ENCODE peak calls at places on chromosomes 16 and 17, in nine cellular contexts. R, E, A, K, V, Z, F, G and Q are unnamed samples.

GRCh38 chr17:35984140-35984539 is 2.4 kb downstream of the CCL14 start:
- DNase-seq in R (no peak), E (no peak), A (no peak), K (no peak), V (no peak), Z (no peak), F (no peak), G (no peak), Q (no peak)

GRCh38 chr17:58688521-58688920 is 3.3 kb downstream of the TEX14 start:
- DNase-seq in R (no peak), E (no peak), A (no peak), K (no peak), V (no peak), Z (no peak), F (no peak), G (no peak), Q (no peak)

GRCh38 chr17:82149401-82150099 is 51.5 kb upstream of the FASN start:
- DNase-seq in R (no peak), E (no peak), A (no peak), K (no peak), V (peak; percentile 56), Z (no peak), F (no peak), G (no peak), Q (no peak)

GRCh38 chr17:50055426-50056216 is at the start of gene ITGA3:
- DNase-seq in R (peak; percentile 87), E (peak; percentile 79), A (peak; percentile 85), K (peak; percentile 98), V (peak; percentile 95), Z (peak; percentile 87), F (peak; percentile 86), G (peak; percentile 94), Q (peak; percentile 98)

GRCh38 chr17:77829871-77830799 is 128.4 kb upstream of the TNRC6C start:
- DNase-seq in R (no peak), E (no peak), A (no peak), K (no peak), V (no peak), Z (peak; percentile 86), F (peak; percentile 42), G (no peak), Q (peak; percentile 53)

GRCh38 chr16:58280846-58281301 is 14.0 kb downstream of the PRSS54 start:
- DNase-seq in R (no peak), E (no peak), A (no peak), K (no peak), V (no peak), Z (peak; percentile 23), F (no peak), G (peak; percentile 22), Q (peak; percentile 22)

GRCh38 chr16:71637398-71637797 is 11.4 kb downstream of the MARVELD3 start:
- DNase-seq in R (no peak), E (no peak), A (no peak), K (no peak), V (no peak), Z (peak; percentile 95), F (no peak), G (peak; percentile 97), Q (no peak)

GRCh38 chr17:65532491-65532890 is 29.0 kb downstream of the AXIN2 start:
- DNase-seq in R (no peak), E (no peak), A (no peak), K (no peak), V (no peak), Z (no peak), F (no peak), G (no peak), Q (no peak)

GRCh38 chr17:65855245-65855644 is 293.8 kb upstream of the AXIN2 start:
- DNase-seq in R (no peak), E (no peak), A (no peak), K (peak; percentile 66), V (no peak), Z (peak; percentile 6), F (no peak), G (peak; percentile 89), Q (peak; percentile 98)

GRCh38 chr17:13993106-13993505 is 76.2 kb upstream of the COX10 start:
- DNase-seq in R (no peak), E (no peak), A (no peak), K (no peak), V (no peak), Z (no peak), F (no peak), G (no peak), Q (no peak)

GRCh38 chr16:19703218-19703617 is 14.8 kb downstream of the KNOP1 start:
- DNase-seq in R (no peak), E (no peak), A (no peak), K (no peak), V (no peak), Z (no peak), F (no peak), G (no peak), Q (no peak)

GRCh38 chr16:19706846-19707245 is 11.2 kb downstream of the KNOP1 start:
- DNase-seq in R (no peak), E (no peak), A (no peak), K (no peak), V (peak; percentile 48), Z (no peak), F (no peak), G (no peak), Q (no peak)

GRCh38 chr16:19704321-19705130 is 13.5 kb downstream of the KNOP1 start:
- DNase-seq in R (no peak), E (no peak), A (no peak), K (no peak), V (peak; percentile 62), Z (peak; percentile 67), F (peak; percentile 66), G (no peak), Q (peak; percentile 16)

GRCh38 chr16:19705843-19706242 is 12.2 kb downstream of the KNOP1 start:
- DNase-seq in R (no peak), E (no peak), A (no peak), K (no peak), V (peak; percentile 18), Z (no peak), F (no peak), G (no peak), Q (no peak)

GRCh38 chr16:19705131-19705501 is 12.9 kb downstream of the KNOP1 start:
- DNase-seq in R (no peak), E (no peak), A (no peak), K (no peak), V (peak; percentile 39), Z (no peak), F (no peak), G (no peak), Q (no peak)
- H3K4me3 ChIP-seq in R (no peak overlapping the region), E (no peak overlapping the region), A (no peak overlapping the region), K (no peak overlapping the region), V (no peak overlapping the region), Z (no peak overlapping the region), F (no peak overlapping the region), G (no peak overlapping the region), Q (no peak overlapping the region)

GRCh38 chr17:15213381-15214087 is 51.6 kb downstream of the PMP22 start:
- DNase-seq in R (no peak), E (no peak), A (no peak), K (no peak), V (no peak), Z (peak; percentile 46), F (peak; percentile 42), G (peak; percentile 60), Q (peak; percentile 65)
- H3K4me1 ChIP-seq in R (no peaks in the 10 kb centered on the region), E (no peaks in the 10 kb centered on the region), A (no peaks in the 10 kb centered on the region), K (no peaks in the 10 kb centered on the region), V (no peaks in the 10 kb centered on the region), Z (no peaks in the 10 kb centered on the region), F (no peaks in the 10 kb centered on the region), G (no peaks in the 10 kb centered on the region), Q (no peaks in the 10 kb centered on the region)

GRCh38 chr16:50718761-50719400 is 23.0 kb upstream of the CYLD start:
- DNase-seq in R (peak; percentile 62), E (no peak), A (peak; percentile 59), K (no peak), V (no peak), Z (no peak), F (no peak), G (no peak), Q (peak; percentile 68)

GRCh38 chr16:50721549-50722409 is 20.1 kb upstream of the CYLD start:
- DNase-seq in R (no peak), E (peak; percentile 43), A (no peak), K (no peak), V (no peak), Z (no peak), F (no peak), G (peak; percentile 63), Q (peak; percentile 57)

GRCh38 chr16:50717109-50717893 is 23.9 kb downstream of the NOD2 start:
- DNase-seq in R (no peak), E (no peak), A (no peak), K (no peak), V (no peak), Z (no peak), F (no peak), G (no peak), Q (no peak)

GRCh38 chr16:50718061-50718760 is 23.7 kb upstream of the CYLD start:
- DNase-seq in R (no peak), E (no peak), A (no peak), K (no peak), V (no peak), Z (peak; percentile 85), F (no peak), G (no peak), Q (no peak)

DNA sequence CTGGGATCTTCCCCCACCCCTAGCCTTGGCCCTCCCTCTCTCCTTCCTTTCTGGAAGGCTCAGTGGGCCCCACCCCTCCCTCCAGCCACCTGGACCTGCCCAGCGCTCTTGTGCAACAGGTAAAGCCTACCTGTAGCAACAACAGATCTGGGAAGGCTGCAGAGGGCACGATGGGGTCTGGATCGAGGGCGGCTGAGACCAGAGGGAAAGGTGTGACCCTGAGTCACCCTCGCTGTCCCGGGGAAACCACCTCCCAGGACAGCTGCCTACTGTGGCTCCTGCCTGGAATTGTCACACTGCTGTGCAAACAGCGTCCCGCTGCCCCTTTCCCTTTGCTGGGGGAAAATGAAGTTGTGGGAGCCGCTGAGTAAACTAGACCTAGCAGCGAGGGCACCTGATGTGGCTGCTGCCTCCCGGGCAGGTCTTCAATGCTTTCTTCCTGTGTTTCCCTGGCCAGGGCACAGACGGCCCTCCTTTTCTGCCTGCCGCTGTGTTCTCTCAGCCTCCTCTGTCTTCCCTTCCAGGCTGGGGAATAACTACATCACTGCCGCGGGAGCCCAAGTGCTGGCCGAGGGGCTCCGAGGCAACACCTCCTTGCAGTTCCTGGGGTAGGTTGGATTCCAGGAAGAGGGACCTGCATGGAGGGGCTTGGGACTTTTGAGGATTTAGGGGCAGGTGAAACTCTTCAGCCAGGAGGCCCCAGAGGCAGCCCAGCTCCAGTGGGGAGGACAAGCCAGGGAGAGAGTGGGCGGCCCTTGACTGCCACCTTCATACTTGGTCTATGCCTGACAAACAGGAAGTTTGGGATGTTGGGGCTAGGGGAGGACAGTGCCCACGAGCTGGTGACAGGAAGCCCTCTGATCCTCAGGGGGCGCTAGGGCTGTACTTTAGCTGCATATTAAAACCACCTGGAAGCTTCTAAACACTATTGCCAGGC is 22.2 kb upstream of the CYLD start:
- DNase-seq in R (peak; percentile 68), E (peak; percentile 38), A (peak; percentile 65), K (no peak), V (no peak), Z (no peak), F (no peak), G (peak; percentile 70), Q (no peak)
- H3K4me3 ChIP-seq in R (no peak overlapping the region), E (no peak overlapping the region), A (no peak overlapping the region), K (no peak overlapping the region), V (no peak overlapping the region), Z (no peak overlapping the region), F (no peak overlapping the region), G (no peak overlapping the region), Q (peak overlapping the region; percentile 55)

DNA sequence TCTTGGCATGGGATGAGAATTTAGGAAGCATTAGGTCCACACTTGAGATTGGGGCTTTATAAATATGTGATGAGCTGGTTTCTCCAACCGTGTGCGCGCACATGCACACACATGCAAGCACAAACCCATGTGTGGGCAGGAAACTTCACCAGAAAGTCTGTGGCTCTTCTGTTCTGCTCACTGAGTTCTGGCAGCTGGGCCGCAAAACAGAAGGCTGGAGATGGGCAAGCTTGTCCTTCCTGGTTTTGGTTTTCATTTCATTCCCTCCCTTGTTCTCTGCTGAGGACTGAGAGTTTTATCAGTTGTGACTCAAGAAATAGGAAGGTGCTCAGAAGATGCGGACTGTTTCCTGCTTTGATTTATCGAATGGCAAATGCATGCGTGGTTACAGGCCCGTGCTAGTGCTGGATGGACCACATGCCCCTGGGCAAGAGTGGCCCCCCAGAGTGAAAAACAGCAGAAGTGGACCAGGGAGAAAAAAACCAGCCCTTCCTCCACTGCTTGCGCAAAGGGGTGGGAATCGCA is 14.1 kb downstream of the MAP3K14 start:
- DNase-seq in R (no peak), E (no peak), A (no peak), K (no peak), V (no peak), Z (peak; percentile 90), F (peak; percentile 56), G (no peak), Q (no peak)
- H3K4me1 ChIP-seq in R (peaks cover 3% of the 10 kb centered on the region), E (peaks cover 64% of the 10 kb centered on the region), A (peaks cover 44% of the 10 kb centered on the region), K (peaks cover 66% of the 10 kb centered on the region), V (peaks cover 21% of the 10 kb centered on the region), Z (peaks cover 8% of the 10 kb centered on the region), F (peaks cover 12% of the 10 kb centered on the region), G (no peaks in the 10 kb centered on the region), Q (peaks cover 37% of the 10 kb centered on the region)